ENCODE peak calls at places on chromosomes 7 and 10, in four cellular contexts. C is GM12864, M is uterus, B is GM10248. D is an unnamed sample.

GRCh38 chr7:24609059-24609458 is 35.8 kb downstream of the PALS2 start:
- DNase-seq in B (no peak), C (no peak), M (no peak), D (no peak)

GRCh38 chr7:142371586-142372377 is 113.9 kb upstream of the PRSS58 start:
- DNase-seq in B (no peak), C (no peak), M (no peak), D (no peak)

GRCh38 chr7:94064541-94065191 is 60.5 kb upstream of the BET1 start:
- DNase-seq in M (no peak), C (no peak), B (no peak), D (no peak)

GRCh38 chr10:71921319-71922027 is 42.7 kb upstream of the CHST3 start:
- DNase-seq in M (peak; percentile 65), C (no peak), B (no peak), D (no peak)

GRCh38 chr7:27066148-27066547 is 29.7 kb downstream of the HOXA1 start:
- DNase-seq in C (no peak), M (no peak), B (no peak), D (no peak)

GRCh38 chr7:151798851-151799428 is 78.0 kb downstream of the PRKAG2 start:
- DNase-seq in C (no peak), B (no peak), M (no peak), D (no peak)

GRCh38 chr10:86734209-86734988 is 22.0 kb upstream of the BMPR1A start:
- DNase-seq in C (no peak), M (no peak), B (no peak), D (no peak)

GRCh38 chr10:105837951-105838350 is 1196.9 kb downstream of the SORCS3 start:
- DNase-seq in C (peak; percentile 37), B (peak; percentile 17), M (no peak), D (no peak)

GRCh38 chr7:26976840-26977239 is 112.5 kb upstream of the SKAP2 start:
- DNase-seq in C (no peak), B (no peak), M (no peak), D (no peak)

GRCh38 chr10:121702351-121703320 is 104.4 kb upstream of the FGFR2 start:
- DNase-seq in M (no peak), C (no peak), B (no peak), D (no peak)

GRCh38 chr10:68553138-68553537 is 7.0 kb upstream of the TET1 start:
- DNase-seq in M (no peak), B (no peak), C (no peak), D (no peak)

GRCh38 chr10:36345770-36346169 is 703.7 kb upstream of the FZD8 start:
- DNase-seq in B (no peak), M (no peak), C (no peak), D (no peak)

GRCh38 chr10:104242545-104242944 is 10.4 kb upstream of the CFAP43 start:
- DNase-seq in M (no peak), C (no peak), B (no peak), D (no peak)

GRCh38 chr7:86653919-86654659 is 10.4 kb downstream of the GRM3 start:
- DNase-seq in M (no peak), C (no peak), B (no peak), D (no peak)

GRCh38 chr7:927031-927671 is 27.3 kb downstream of the ADAP1 start:
- DNase-seq in B (no peak), C (no peak), M (peak; percentile 15), D (no peak)

GRCh38 chr7:77427996-77428603 is 12.0 kb upstream of the GSAP start:
- DNase-seq in M (no peak), B (no peak), C (no peak), D (no peak)

GRCh38 chr7:122412886-122413285 is 108.3 kb upstream of the FEZF1 start:
- DNase-seq in C (no peak), M (peak; percentile 32), B (no peak), D (no peak)

GRCh38 chr7:113996405-113996804 is 77.6 kb upstream of the PPP1R3A start:
- DNase-seq in C (no peak), B (no peak), M (no peak), D (no peak)

GRCh38 chr10:127012769-127013152 is 107.5 kb downstream of the DOCK1 start:
- DNase-seq in M (no peak), C (no peak), B (no peak), D (no peak)

GRCh38 chr10:30285970-30286369 is 63.1 kb downstream of the MTPAP start:
- DNase-seq in C (no peak), M (no peak), B (no peak), D (no peak)

GRCh38 chr10:2121315-2121714 is 384.0 kb upstream of the ADARB2 start:
- DNase-seq in C (no peak), M (no peak), B (no peak), D (no peak)

GRCh38 chr7:158261362-158262235 is 326.0 kb downstream of the PTPRN2 start:
- DNase-seq in M (no peak), B (no peak), C (no peak), D (no peak)

GRCh38 chr10:37434091-37434490 is 308.7 kb downstream of the ANKRD30A start:
- DNase-seq in B (no peak), C (no peak), M (no peak), D (no peak)

GRCh38 chr7:132518839-132519173 is 57.5 kb downstream of the PLXNA4 start:
- DNase-seq in B (no peak), C (no peak), M (no peak), D (no peak)

GRCh38 chr10:107071301-107071700 is 93.2 kb downstream of the SORCS1 start:
- DNase-seq in M (no peak), B (no peak), C (no peak), D (no peak)

GRCh38 chr10:110176626-110177025 is 30.8 kb upstream of the MXI1 start:
- DNase-seq in B (no peak), M (no peak), C (no peak), D (no peak)

DNA sequence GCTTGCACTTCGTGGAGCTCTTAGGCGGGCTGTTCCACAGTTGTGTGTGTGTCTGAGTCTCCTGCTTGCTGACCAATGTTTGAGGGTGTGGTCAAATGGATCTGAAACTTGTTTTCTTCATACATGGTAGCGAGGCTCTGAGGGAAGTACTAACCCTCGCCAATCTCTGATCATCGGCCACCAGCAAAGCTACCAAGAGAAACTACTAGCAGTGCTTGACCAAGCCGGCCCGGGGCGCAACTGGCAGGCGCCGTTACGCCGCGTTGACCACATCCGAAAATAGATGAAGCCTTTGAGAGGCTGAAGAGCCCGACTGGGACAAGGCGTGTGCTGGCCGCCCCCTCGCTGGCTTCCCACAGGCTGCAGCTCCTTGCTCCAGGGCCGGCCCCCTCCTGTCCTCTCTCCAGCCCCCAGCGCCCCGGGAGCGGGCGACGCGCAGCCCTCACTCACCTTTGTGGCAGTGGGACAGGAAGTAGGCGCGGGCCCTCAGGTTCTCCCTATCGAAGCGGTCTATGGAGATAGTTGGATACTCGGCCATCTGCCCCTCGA is 370 bp downstream of the DCLRE1C start:
- DNase-seq in B (peak; percentile 42), M (no peak), C (no peak), D (no peak)
- TF ChIP-seq CTCF in B (no peak), M (peak; percentile 20), C (no peak), D (no peak)

GRCh38 chr7:46933596-46933995 is 648.3 kb downstream of the TNS3 start:
- DNase-seq in C (no peak), B (no peak), M (no peak), D (no peak)

GRCh38 chr7:46932266-46932655 is 649.6 kb downstream of the TNS3 start:
- DNase-seq in M (no peak), B (no peak), C (no peak), D (no peak)

GRCh38 chr7:46934198-46934825 is 647.6 kb downstream of the TNS3 start:
- DNase-seq in B (no peak), C (no peak), M (no peak), D (no peak)

GRCh38 chr7:46930336-46930735 is 651.6 kb downstream of the TNS3 start:
- DNase-seq in C (no peak), B (no peak), M (peak; percentile 37), D (no peak)

GRCh38 chr7:46932656-46933424 is 649.1 kb downstream of the TNS3 start:
- DNase-seq in M (peak; percentile 61), B (no peak), C (no peak), D (no peak)
- TF ChIP-seq CTCF in M (peak; percentile 39), B (no peak), C (no peak), D (peak; percentile 21)

GRCh38 chr7:30173058-30173897 is 38.5 kb downstream of the MTURN start:
- DNase-seq in M (peak; percentile 52), B (no peak), C (no peak), D (no peak)

GRCh38 chr7:30177186-30177585 is 42.4 kb downstream of the MTURN start:
- DNase-seq in C (no peak), B (no peak), M (no peak), D (no peak)

GRCh38 chr7:30175171-30175570 is 40.4 kb downstream of the MTURN start:
- DNase-seq in M (no peak), B (no peak), C (no peak), D (no peak)

GRCh38 chr7:30179016-30179436 is 44.2 kb downstream of the MTURN start:
- DNase-seq in M (no peak), B (peak; percentile 45), C (peak; percentile 44), D (no peak)

GRCh38 chr7:30176463-30177090 is 41.8 kb downstream of the MTURN start:
- DNase-seq in B (no peak), M (no peak), C (no peak), D (no peak)
- TF ChIP-seq CTCF in B (no peak), M (no peak), C (no peak), D (no peak)

GRCh38 chr7:64294701-64295420 is 18.9 kb upstream of the ZNF736 start:
- DNase-seq in B (no peak), M (no peak), C (no peak), D (no peak)

GRCh38 chr7:64300641-64301405 is 12.9 kb upstream of the ZNF736 start:
- DNase-seq in B (no peak), C (no peak), M (no peak), D (no peak)
- TF ChIP-seq CTCF in B (no peak), C (no peak), M (no peak), D (no peak)

GRCh38 chr7:105580022-105580740 is 1.1 kb downstream of the EFCAB10 start:
- DNase-seq in C (no peak), B (no peak), M (no peak), D (no peak)

GRCh38 chr7:105584165-105584564 is 2.9 kb upstream of the EFCAB10 start:
- DNase-seq in C (no peak), M (no peak), B (no peak), D (no peak)

GRCh38 chr7:105583061-105583460 is 1.8 kb upstream of the EFCAB10 start:
- DNase-seq in M (no peak), C (no peak), B (no peak), D (no peak)

GRCh38 chr7:105578496-105578895 is 2.8 kb downstream of the EFCAB10 start:
- DNase-seq in B (no peak), C (no peak), M (no peak), D (no peak)

DNA sequence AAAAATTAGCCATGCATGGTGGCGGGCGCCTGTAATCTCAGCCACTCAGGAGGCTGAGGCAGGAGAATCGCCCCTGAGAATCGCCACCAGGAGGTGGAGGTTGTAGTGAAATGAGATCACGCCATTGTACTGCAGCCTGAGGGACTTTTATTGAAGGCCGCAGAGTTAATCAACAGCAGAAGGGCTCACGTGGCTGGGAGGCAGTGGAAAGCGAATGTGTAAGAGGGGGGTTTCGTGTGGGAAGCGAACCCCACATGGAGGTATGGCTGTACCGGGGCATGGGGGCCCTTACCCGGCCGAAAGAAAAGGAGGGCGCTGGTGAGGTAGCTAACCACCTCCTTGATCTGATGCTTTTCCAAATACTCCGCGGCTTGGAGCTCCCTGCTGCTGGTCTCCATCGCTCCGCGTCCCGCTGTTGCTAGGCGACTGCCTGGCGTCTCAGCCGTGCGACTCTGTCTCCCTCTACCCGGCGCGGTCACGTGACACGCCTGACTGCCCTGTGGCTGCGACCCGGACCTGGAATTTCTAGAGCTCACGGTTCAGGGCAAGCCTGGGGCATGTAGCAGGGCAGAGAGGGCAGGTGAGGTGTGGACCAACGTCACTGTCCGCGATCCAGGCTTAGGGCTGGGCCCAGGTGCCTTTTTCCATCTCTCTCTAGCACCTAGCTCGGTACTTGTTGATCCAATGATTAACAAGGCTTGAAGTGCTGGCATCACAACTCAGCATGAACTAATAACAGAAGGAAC is at the start of gene EFCAB10:
- DNase-seq in B (peak; percentile 69), M (no peak), C (peak; percentile 13), D (peak; percentile 67)
- TF ChIP-seq CTCF in B (no peak), M (no peak), C (no peak), D (no peak)